ENCODE peak calls at places on chromosomes 16 and 17, in six cellular contexts. F, R, G, W, H and Y are unnamed samples.

GRCh38 chr16:15667091-15667742 is 17.2 kb downstream of the NDE1 start:
- DNase-seq in R (no peak), H (no peak), F (no peak), G (no peak), W (no peak), Y (no peak)

GRCh38 chr17:40938981-40939380 is 1.5 kb upstream of the KRT23 start:
- DNase-seq in R (no peak), F (no peak), G (no peak), H (no peak), W (no peak), Y (no peak)

GRCh38 chr16:65122974-65123845 is 1.3 kb upstream of the CDH11 start:
- DNase-seq in F (peak; percentile 72), W (no peak), R (no peak), H (peak; percentile 6), G (peak; percentile 39), Y (no peak)

GRCh38 chr17:81159611-81160265 is 5.6 kb upstream of the PVALEF start:
- DNase-seq in R (no peak), W (no peak), H (no peak), F (no peak), G (no peak), Y (no peak)

GRCh38 chr16:8861563-8862308 is 7.1 kb downstream of the CARHSP1 start:
- DNase-seq in F (peak; percentile 44), G (no peak), H (no peak), R (no peak), W (peak; percentile 49), Y (no peak)

GRCh38 chr17:34220776-34221390 is 34.2 kb upstream of the CCL2 start:
- DNase-seq in W (no peak), H (no peak), F (no peak), G (peak; percentile 49), R (no peak), Y (no peak)

GRCh38 chr17:50634123-50634914 is at the start of gene ABCC3:
- DNase-seq in H (no peak), F (peak; percentile 80), R (no peak), W (peak; percentile 78), G (peak; percentile 64), Y (no peak)

GRCh38 chr16:23865853-23866252 is 30.1 kb downstream of the PRKCB start:
- DNase-seq in H (no peak), G (no peak), W (no peak), F (no peak), R (no peak), Y (no peak)

GRCh38 chr17:17063546-17064122 is 21.4 kb downstream of the MPRIP start:
- DNase-seq in F (no peak), W (peak; percentile 84), G (peak; percentile 78), R (no peak), H (no peak), Y (no peak)

GRCh38 chr17:42518046-42518754 is 17.8 kb upstream of the NAGLU start:
- DNase-seq in H (no peak), W (peak; percentile 96), R (no peak), F (peak; percentile 84), G (peak; percentile 80), Y (no peak)

GRCh38 chr16:4714996-4715395 is 19.1 kb downstream of the ANKS3 start:
- DNase-seq in G (no peak), H (no peak), W (no peak), F (no peak), R (no peak), Y (no peak)

GRCh38 chr16:88502371-88502770 is 49.3 kb downstream of the ZFPM1 start:
- DNase-seq in G (no peak), H (no peak), F (no peak), R (no peak), W (no peak), Y (no peak)

GRCh38 chr17:62080647-62081046 is 15.6 kb upstream of the MED13 start:
- DNase-seq in R (no peak), G (no peak), F (no peak), H (no peak), W (no peak), Y (no peak)

GRCh38 chr17:71035226-71035625 is 865.9 kb downstream of the KCNJ2 start:
- DNase-seq in R (no peak), H (no peak), W (no peak), G (no peak), F (no peak), Y (no peak)

GRCh38 chr16:57621521-57622268 is 6.7 kb upstream of the ADGRG1 start:
- DNase-seq in F (peak; percentile 52), H (no peak), G (no peak), W (no peak), R (no peak), Y (no peak)

GRCh38 chr17:6428207-6428965 is 6.5 kb downstream of the AIPL1 start:
- DNase-seq in R (no peak), G (no peak), W (no peak), H (no peak), F (no peak), Y (no peak)

GRCh38 chr16:12612598-12613101 is 191.0 kb downstream of the CPPED1 start:
- DNase-seq in H (no peak), F (peak; percentile 74), R (no peak), W (no peak), G (no peak), Y (no peak)

GRCh38 chr16:90008708-90009145 is 10.5 kb downstream of the DBNDD1 start:
- DNase-seq in G (no peak), W (no peak), R (peak; percentile 45), H (no peak), F (no peak), Y (peak; percentile 84)

GRCh38 chr17:79657861-79658810 is 47.3 kb upstream of the RBFOX3 start:
- DNase-seq in R (no peak), W (peak; percentile 10), F (no peak), H (no peak), G (no peak), Y (no peak)

DNA sequence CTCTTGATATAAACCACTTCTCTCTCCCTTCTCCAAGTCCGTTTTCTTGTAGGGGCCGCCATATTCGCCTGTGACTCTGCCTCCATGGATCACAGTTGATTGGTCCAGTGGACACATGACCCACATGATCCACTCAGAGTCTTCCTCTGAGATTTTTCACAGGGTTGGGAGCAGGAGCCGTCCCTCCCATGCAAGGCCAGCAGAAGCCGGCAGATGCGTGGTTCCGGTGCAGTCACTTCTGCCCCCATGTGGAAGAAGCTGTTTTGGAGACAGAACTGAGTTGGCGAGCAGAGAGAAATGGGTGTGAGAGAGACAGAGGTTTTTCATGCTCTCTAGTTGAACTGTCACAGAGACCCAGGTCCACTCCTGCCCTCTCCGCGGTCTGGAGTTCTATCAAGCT is 83.3 kb downstream of the C16orf95 start:
- DNase-seq in H (no peak), W (no peak), F (no peak), R (no peak), G (no peak), Y (no peak)
- TF ChIP-seq CTCF in H (no peak), W (peak; percentile 22), F (peak; percentile 25), R (no peak), G (no peak), Y (no peak)

GRCh38 chr16:22813946-22814325 is at the start of gene HS3ST2:
- DNase-seq in H (peak; percentile 42), G (no peak), R (no peak), W (peak; percentile 74), F (peak; percentile 67), Y (peak; percentile 27)

GRCh38 chr16:22816475-22816874 is 2.5 kb downstream of the HS3ST2 start:
- DNase-seq in W (peak; percentile 56), R (no peak), G (no peak), H (no peak), F (no peak), Y (no peak)

GRCh38 chr16:22815863-22816262 is 1.9 kb downstream of the HS3ST2 start:
- DNase-seq in F (no peak), H (no peak), R (no peak), W (no peak), G (no peak), Y (no peak)

GRCh38 chr16:22814330-22815105 is 556 bp downstream of the HS3ST2 start:
- DNase-seq in G (no peak), H (no peak), F (no peak), R (no peak), W (peak; percentile 56), Y (no peak)

DNA sequence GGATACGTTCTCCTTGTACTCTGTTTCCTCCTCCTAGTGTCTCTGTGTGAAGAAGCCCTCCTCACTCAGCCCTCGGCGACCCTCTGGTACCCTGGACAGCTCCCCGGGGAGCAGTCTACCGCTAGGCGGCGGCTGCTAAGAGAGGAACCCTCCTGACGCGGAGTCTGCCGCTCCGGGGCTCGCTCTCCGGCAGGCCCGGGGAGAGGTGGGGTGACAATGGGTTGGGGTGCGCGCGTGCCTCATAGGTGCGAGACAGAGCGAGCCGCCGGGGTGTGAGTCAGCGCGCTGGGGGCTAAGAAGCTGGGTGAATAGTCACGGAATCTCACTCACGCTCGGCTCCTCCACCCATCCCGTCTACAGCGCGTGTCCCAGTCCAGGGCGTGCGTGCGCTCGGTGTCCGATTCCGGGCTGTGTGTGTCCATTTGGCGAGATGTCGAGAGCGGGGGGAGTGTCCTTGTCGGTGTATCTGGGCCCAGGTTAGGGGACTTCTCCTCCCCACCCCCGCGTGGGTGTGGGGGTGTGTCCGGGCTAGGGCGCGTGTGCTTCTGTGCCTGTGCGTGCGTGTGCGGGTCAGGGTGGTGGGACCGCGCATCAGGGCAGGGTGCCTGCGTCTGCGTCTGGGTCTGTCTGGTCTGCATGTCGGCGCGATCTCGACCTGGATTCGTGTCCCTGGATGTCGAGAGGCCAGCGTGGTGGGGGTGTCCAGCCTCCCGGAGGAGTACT is 578 bp upstream of the HS3ST2 start:
- DNase-seq in G (peak; percentile 34), W (peak; percentile 68), H (peak; percentile 88), F (peak; percentile 82), R (no peak), Y (peak; percentile 54)
- TF ChIP-seq CTCF in G (no peak), W (peak; percentile 57), H (peak; percentile 87), F (peak; percentile 70), R (no peak), Y (peak; percentile 35)

GRCh38 chr16:84926462-84926861 is 84.9 kb downstream of the ZDHHC7 start:
- DNase-seq in W (no peak), F (no peak), R (no peak), G (no peak), H (no peak), Y (no peak)
- TF ChIP-seq CTCF in W (no peak), F (no peak), R (no peak), G (no peak), H (no peak), Y (no peak)

GRCh38 chr16:74931445-74931844 is 53.5 kb downstream of the WDR59 start:
- DNase-seq in W (no peak), R (no peak), G (no peak), H (no peak), F (no peak), Y (no peak)

GRCh38 chr16:74939688-74940087 is 45.2 kb downstream of the WDR59 start:
- DNase-seq in H (no peak), R (no peak), W (no peak), G (no peak), F (no peak), Y (no peak)

DNA sequence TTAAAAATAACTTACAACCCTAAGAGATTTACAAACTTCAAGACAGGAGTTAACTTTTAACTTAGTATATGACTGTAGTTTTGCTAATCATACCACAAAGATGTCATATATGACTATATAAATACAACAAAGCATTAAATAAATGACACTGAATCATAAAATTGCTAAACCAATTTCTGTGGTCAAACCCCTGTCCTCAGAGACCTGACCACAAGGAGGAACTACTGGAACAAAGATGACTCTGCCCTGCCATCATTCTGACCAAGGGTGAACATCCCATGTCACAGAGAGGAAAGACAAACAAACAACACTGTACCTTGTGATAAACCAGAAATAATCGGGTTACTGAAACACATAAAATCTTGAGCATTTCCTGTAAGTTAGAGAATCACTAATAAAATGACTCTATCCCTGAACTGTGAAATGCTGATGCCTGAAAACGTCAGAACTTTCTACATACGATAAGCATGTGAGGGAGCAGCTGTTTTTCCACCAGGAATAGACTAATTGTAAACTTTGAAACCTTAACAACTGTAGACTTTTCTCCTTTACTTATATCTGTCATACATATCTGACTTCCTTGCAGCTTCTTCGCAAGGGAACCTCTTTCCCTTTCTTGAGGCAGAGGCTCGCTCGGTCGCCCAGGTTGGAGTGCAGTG is 47.9 kb downstream of the WDR59 start:
- DNase-seq in F (peak; percentile 12), R (no peak), H (no peak), W (no peak), G (no peak), Y (peak; percentile 56)
- TF ChIP-seq CTCF in F (no peak), R (no peak), H (no peak), W (no peak), G (no peak), Y (peak; percentile 14)